ENCODE peak calls at places on chromosome 17, in seven cellular contexts. K is fibroblast of lung, O is heart left ventricle, D is A549, B is cardiac muscle cell, G is heart right ventricle, F is endothelial cell of umbilical vein. T is an unnamed sample.

GRCh38 chr17:60392845-60393702 is 1.1 kb upstream of the USP32 start:
- DNase-seq in K (peak; percentile 66), O (no peak), D (peak; percentile 35), B (peak; percentile 32), G (peak; percentile 41), F (peak; percentile 80), T (peak; percentile 66)

GRCh38 chr17:45427181-45427835 is 5.4 kb downstream of the ARHGAP27 start:
- DNase-seq in K (no peak), O (no peak), D (no peak), B (no peak), G (no peak), F (no peak), T (no peak)

GRCh38 chr17:44170499-44171201 is at the start of gene ASB16:
- DNase-seq in K (peak; percentile 33), O (no peak), D (no peak), B (peak; percentile 87), G (peak; percentile 59), F (no peak), T (no peak)

GRCh38 chr17:3024346-3024745 is 39.1 kb downstream of the OR1D5 start:
- DNase-seq in K (no peak), O (no peak), D (no peak), B (no peak), G (no peak), F (no peak), T (no peak)

GRCh38 chr17:29112780-29113295 is 67.4 kb downstream of the MYO18A start:
- DNase-seq in K (no peak), O (no peak), D (no peak), B (no peak), G (peak; percentile 61), F (no peak), T (no peak)

GRCh38 chr17:57662021-57662420 is 83.1 kb downstream of the CCDC182 start:
- DNase-seq in K (no peak), O (no peak), D (no peak), B (no peak), G (no peak), F (no peak), T (peak; percentile 53)

GRCh38 chr17:1713878-1714487 is 3.8 kb upstream of the TLCD2 start:
- DNase-seq in K (peak; percentile 55), O (no peak), D (peak; percentile 77), B (peak; percentile 70), G (no peak), F (peak; percentile 43), T (peak; percentile 71)

GRCh38 chr17:16283705-16284104 is 66.7 kb downstream of the PIGL start:
- DNase-seq in K (peak; percentile 77), O (no peak), D (no peak), B (no peak), G (no peak), F (peak; percentile 55), T (no peak)

GRCh38 chr17:64378890-64379354 is 11.7 kb downstream of the PECAM1 start:
- DNase-seq in K (peak; percentile 62), O (no peak), D (no peak), B (no peak), G (no peak), F (peak; percentile 83), T (no peak)

GRCh38 chr17:39027037-39027436 is 59.8 kb upstream of the FBXO47 start:
- DNase-seq in K (peak; percentile 9), O (peak; percentile 86), D (peak; percentile 40), B (peak; percentile 56), G (peak; percentile 73), F (no peak), T (peak; percentile 23)

GRCh38 chr17:64004903-64005733 is 7.0 kb downstream of the PRR29 start:
- DNase-seq in K (no peak), O (no peak), D (no peak), B (no peak), G (no peak), F (no peak), T (no peak)

GRCh38 chr17:41254861-41255260 is 323 bp upstream of the KRTAP9-9 start:
- DNase-seq in K (no peak), O (no peak), D (no peak), B (no peak), G (no peak), F (peak; percentile 0), T (no peak)

GRCh38 chr17:49223168-49223516 is 7.4 kb downstream of the PHOSPHO1 start:
- DNase-seq in K (no peak), O (no peak), D (no peak), B (no peak), G (no peak), F (no peak), T (no peak)
- H3K27ac ChIP-seq in K (no peak overlapping the region), O (no peak overlapping the region), D (peak overlapping the region; percentile 10), B (no peak overlapping the region), G (no peak overlapping the region), F (no peak overlapping the region), T (no peak overlapping the region)

DNA sequence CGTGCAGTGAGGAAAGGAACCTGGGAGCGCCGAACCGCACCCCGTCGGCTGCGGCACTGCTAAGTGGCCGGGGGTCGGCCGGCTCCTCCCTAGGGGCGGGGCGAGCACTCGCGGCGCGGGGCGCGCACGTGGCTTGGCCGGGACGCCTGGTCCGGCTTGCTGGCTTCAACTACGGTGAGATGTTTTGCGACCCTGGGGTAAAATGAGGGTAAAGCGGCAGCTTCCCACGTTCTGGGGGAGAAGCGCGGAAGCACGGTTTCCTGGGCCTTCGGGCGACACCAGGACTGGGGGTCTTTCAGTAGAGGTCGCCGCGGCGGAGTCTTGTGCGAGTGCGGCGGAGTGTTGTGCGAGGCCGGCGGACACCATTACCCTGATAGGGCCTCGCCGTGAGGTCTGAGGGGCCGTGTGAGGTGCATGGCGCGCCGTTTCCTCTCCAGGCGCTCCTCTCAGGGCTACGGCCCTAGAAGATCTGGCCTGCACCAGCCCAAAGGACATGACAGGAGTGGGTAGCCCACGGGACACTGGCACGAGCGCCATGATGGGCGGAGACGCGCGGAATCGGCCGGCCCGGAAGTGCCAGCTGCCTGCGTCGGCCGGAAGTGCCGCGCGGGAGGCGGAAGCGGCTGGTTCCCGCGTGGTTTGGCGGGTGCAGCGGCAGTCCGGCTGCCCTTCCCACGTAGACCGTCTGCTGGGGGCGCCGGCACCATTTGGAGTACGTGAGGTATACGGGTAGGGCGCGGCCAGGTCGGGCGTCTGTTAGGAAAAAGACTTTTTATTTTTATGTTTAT is at the start of gene PIGW:
- DNase-seq in K (peak; percentile 87), O (peak; percentile 94), D (peak; percentile 91), B (peak; percentile 93), G (peak; percentile 86), F (peak; percentile 90), T (peak; percentile 84)
- TF ChIP-seq CTCF in K (no peak), O (no peak), D (no peak), B (peak; percentile 6), G (peak; percentile 34), F (no peak), T (no peak)

GRCh38 chr17:65559802-65560627 is 1.4 kb downstream of the AXIN2 start:
- DNase-seq in K (no peak), O (peak; percentile 66), D (peak; percentile 67), B (peak; percentile 76), G (no peak), F (peak; percentile 36), T (peak; percentile 45)
- H3K4me3 ChIP-seq in K (peak overlapping the region; percentile 66), O (peak overlapping the region; percentile 94), D (peak overlapping the region; percentile 82), B (peak overlapping the region; percentile 100), G (peak overlapping the region; percentile 85), F (peak overlapping the region; percentile 57), T (peak overlapping the region; percentile 91)

DNA sequence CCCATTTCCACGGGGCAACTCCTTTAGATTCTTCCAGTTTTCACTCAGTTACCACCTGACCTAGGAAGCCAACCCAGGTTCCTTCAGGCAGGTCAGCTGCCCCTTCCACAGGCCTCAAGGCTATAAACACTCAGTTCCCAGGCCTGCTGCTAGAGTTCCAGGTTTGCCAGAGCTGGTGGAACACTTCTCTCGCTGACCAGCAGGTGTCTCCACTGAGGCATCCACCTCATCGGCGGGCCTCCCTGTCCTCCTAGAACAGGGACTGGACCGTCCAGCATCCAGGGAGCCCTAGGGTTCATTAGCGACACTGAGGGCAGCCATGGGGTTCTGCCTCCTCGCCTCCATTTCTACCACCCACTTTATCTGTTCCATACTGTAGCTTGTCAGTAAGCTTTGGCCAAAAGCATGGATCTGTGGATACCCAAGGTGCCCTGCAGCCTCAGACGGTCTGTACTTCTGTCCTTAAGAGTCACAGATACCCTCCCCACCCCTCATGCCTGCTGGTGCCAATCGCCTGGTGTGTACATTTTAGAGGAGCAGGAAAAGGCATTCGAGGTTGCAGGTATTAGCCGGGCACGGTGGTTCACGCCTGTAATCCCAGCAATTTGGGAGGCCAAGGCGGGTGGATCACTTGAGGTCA is 29.0 kb downstream of the PIMREG start:
- DNase-seq in K (peak; percentile 72), O (peak; percentile 81), D (peak; percentile 98), B (peak; percentile 81), G (peak; percentile 65), F (peak; percentile 72), T (peak; percentile 71)
- H3K27ac ChIP-seq in K (no peak overlapping the region), O (no peak overlapping the region), D (peak overlapping the region; percentile 76), B (no peak overlapping the region), G (no peak overlapping the region), F (no peak overlapping the region), T (peak overlapping the region; percentile 41)

DNA sequence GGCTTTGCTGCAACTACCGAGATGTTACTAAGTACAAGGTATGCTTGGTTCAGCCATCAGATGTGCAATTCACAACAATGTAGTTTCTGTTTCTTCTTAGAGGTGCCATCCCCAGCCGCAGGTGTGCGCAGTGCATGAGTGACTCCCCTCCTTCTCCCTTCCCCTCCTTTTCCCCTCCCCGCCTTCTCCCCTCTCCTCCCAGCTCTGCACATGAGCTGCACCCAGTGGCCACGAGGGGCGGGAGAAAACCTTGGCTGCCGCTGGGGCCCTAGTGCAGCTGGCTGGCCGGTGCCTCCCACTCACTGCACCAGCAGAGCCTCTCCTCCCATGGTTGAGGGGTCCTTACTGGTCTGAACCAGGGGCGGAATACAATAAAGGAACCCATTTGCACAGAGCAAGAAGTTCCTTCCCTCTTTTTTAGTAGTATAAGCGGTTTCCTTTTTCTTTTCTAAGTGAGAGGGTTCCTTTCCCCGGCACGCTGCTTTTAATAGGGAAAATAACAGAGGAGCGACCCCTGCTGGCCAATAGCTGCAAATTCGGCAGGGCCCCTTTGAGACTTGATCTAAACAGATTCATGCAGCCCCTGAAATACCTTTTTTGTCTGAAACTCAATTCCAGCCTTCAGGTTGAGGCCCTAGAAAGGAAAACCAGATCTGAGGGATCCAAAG is 7.8 kb upstream of the CCL15 start:
- DNase-seq in K (peak; percentile 12), O (no peak), D (no peak), B (no peak), G (no peak), F (peak; percentile 36), T (peak; percentile 0)
- TF ChIP-seq CTCF in K (peak; percentile 30), O (no peak), D (peak; percentile 29), B (peak; percentile 47), G (no peak), F (peak; percentile 82), T (peak; percentile 40)

GRCh38 chr17:49358638-49359247 is 3.3 kb downstream of the ZNF652 start:
- DNase-seq in K (no peak), O (no peak), D (no peak), B (peak; percentile 7), G (no peak), F (no peak), T (no peak)
- H3K4me3 ChIP-seq in K (peak overlapping the region; percentile 16), O (no peak overlapping the region), D (no peak overlapping the region), B (no peak overlapping the region), G (no peak overlapping the region), F (no peak overlapping the region), T (no peak overlapping the region)

GRCh38 chr17:77331161-77331864 is 190.5 kb downstream of the SEC14L1 start:
- DNase-seq in K (peak; percentile 89), O (peak; percentile 96), D (peak; percentile 97), B (peak; percentile 93), G (peak; percentile 94), F (peak; percentile 78), T (peak; percentile 92)
- H3K27ac ChIP-seq in K (peak overlapping the region; percentile 67), O (peak overlapping the region; percentile 85), D (peak overlapping the region; percentile 83), B (no peak overlapping the region), G (peak overlapping the region; percentile 62), F (no peak overlapping the region), T (no peak overlapping the region)

T was measured in A673.